ENCODE peak calls at places on chromosomes 3 and 15, in eight cellular contexts. One of them, this sample, is unnamed.
A peak's percentile ranks its signal among the peaks of the same experiment; 100 is the strongest.

GRCh38 chr3:129610276-129610675 is 3.8 kb upstream of the PLXND1 start:
- DNase-seq in fibroblast of the aortic adventitia: no peak
- DNase-seq in NCI-H748 treated with DMSO at 0.1 percent for 48 hours: no peak
- DNase-seq in NCI-H774: no peak
- DNase-seq in NCI-H2029 treated with DMSO at 0.1 percent for 48 hours: no peak
- DNase-seq in CD8-positive, alpha-beta memory T cell: no peak
- DNase-seq in EH: no peak
- DNase-seq in NAMALWA: no peak
- DNase-seq in this sample: no peak

GRCh38 chr3:100629728-100630127 is 20.3 kb downstream of the ADGRG7 start:
- DNase-seq in fibroblast of the aortic adventitia: no peak
- DNase-seq in NAMALWA: no peak
- DNase-seq in CD8-positive, alpha-beta memory T cell: no peak
- DNase-seq in EH: no peak
- DNase-seq in NCI-H774: no peak
- DNase-seq in NCI-H2029 treated with DMSO at 0.1 percent for 48 hours: no peak
- DNase-seq in NCI-H748 treated with DMSO at 0.1 percent for 48 hours: no peak
- DNase-seq in this sample: no peak

GRCh38 chr3:153513236-153513635 is 351.2 kb downstream of the RAP2B start:
- DNase-seq in NCI-H774: no peak
- DNase-seq in NCI-H748 treated with DMSO at 0.1 percent for 48 hours: no peak
- DNase-seq in NCI-H2029 treated with DMSO at 0.1 percent for 48 hours: no peak
- DNase-seq in NAMALWA: peak; percentile 56
- DNase-seq in EH: peak; percentile 19
- DNase-seq in fibroblast of the aortic adventitia: peak; percentile 7
- DNase-seq in CD8-positive, alpha-beta memory T cell: peak; percentile 3
- DNase-seq in this sample: peak; percentile 23

GRCh38 chr3:126261037-126261436 is 80.7 kb upstream of the ALDH1L1 start:
- DNase-seq in NCI-H774: no peak
- DNase-seq in fibroblast of the aortic adventitia: peak; percentile 88
- DNase-seq in NAMALWA: peak; percentile 79
- DNase-seq in EH: peak; percentile 83
- DNase-seq in CD8-positive, alpha-beta memory T cell: no peak
- DNase-seq in NCI-H748 treated with DMSO at 0.1 percent for 48 hours: no peak
- DNase-seq in NCI-H2029 treated with DMSO at 0.1 percent for 48 hours: no peak
- DNase-seq in this sample: peak; percentile 78

GRCh38 chr3:186653984-186654383 is 11.8 kb upstream of the HRG start:
- DNase-seq in NCI-H748 treated with DMSO at 0.1 percent for 48 hours: no peak
- DNase-seq in fibroblast of the aortic adventitia: no peak
- DNase-seq in NCI-H2029 treated with DMSO at 0.1 percent for 48 hours: no peak
- DNase-seq in EH: no peak
- DNase-seq in NCI-H774: no peak
- DNase-seq in NAMALWA: no peak
- DNase-seq in CD8-positive, alpha-beta memory T cell: no peak
- DNase-seq in this sample: no peak

GRCh38 chr3:58679451-58679850 is 12.9 kb upstream of the FAM3D start:
- DNase-seq in CD8-positive, alpha-beta memory T cell: no peak
- DNase-seq in NCI-H774: no peak
- DNase-seq in NCI-H2029 treated with DMSO at 0.1 percent for 48 hours: no peak
- DNase-seq in EH: peak; percentile 30
- DNase-seq in NCI-H748 treated with DMSO at 0.1 percent for 48 hours: no peak
- DNase-seq in fibroblast of the aortic adventitia: no peak
- DNase-seq in NAMALWA: no peak
- DNase-seq in this sample: no peak

GRCh38 chr15:72078887-72079286 is 39.1 kb downstream of the MYO9A start:
- DNase-seq in NCI-H748 treated with DMSO at 0.1 percent for 48 hours: no peak
- DNase-seq in fibroblast of the aortic adventitia: no peak
- DNase-seq in CD8-positive, alpha-beta memory T cell: no peak
- DNase-seq in EH: no peak
- DNase-seq in NAMALWA: peak; percentile 40
- DNase-seq in NCI-H2029 treated with DMSO at 0.1 percent for 48 hours: no peak
- DNase-seq in NCI-H774: no peak
- DNase-seq in this sample: no peak

GRCh38 chr15:63978511-63979226 is 67.6 kb downstream of the DAPK2 start:
- DNase-seq in NAMALWA: no peak
- DNase-seq in EH: peak; percentile 17
- DNase-seq in CD8-positive, alpha-beta memory T cell: no peak
- DNase-seq in NCI-H748 treated with DMSO at 0.1 percent for 48 hours: no peak
- DNase-seq in NCI-H774: no peak
- DNase-seq in fibroblast of the aortic adventitia: no peak
- DNase-seq in NCI-H2029 treated with DMSO at 0.1 percent for 48 hours: no peak
- DNase-seq in this sample: no peak

GRCh38 chr15:48385031-48385430 is 53.8 kb downstream of the DUT start:
- DNase-seq in fibroblast of the aortic adventitia: peak; percentile 70
- DNase-seq in NCI-H2029 treated with DMSO at 0.1 percent for 48 hours: no peak
- DNase-seq in EH: peak; percentile 76
- DNase-seq in NAMALWA: no peak
- DNase-seq in NCI-H774: no peak
- DNase-seq in CD8-positive, alpha-beta memory T cell: no peak
- DNase-seq in NCI-H748 treated with DMSO at 0.1 percent for 48 hours: no peak
- DNase-seq in this sample: no peak

GRCh38 chr3:79473993-79474392 is 293.8 kb downstream of the ROBO1 start:
- DNase-seq in NCI-H774: no peak
- DNase-seq in fibroblast of the aortic adventitia: no peak
- DNase-seq in EH: no peak
- DNase-seq in CD8-positive, alpha-beta memory T cell: no peak
- DNase-seq in NAMALWA: no peak
- DNase-seq in NCI-H2029 treated with DMSO at 0.1 percent for 48 hours: no peak
- DNase-seq in NCI-H748 treated with DMSO at 0.1 percent for 48 hours: no peak
- DNase-seq in this sample: no peak

GRCh38 chr3:49171775-49172500 is 540 bp downstream of the KLHDC8B start:
- DNase-seq in NCI-H748 treated with DMSO at 0.1 percent for 48 hours: no peak
- DNase-seq in CD8-positive, alpha-beta memory T cell: peak; percentile 5
- DNase-seq in NCI-H774: no peak
- DNase-seq in EH: peak; percentile 6
- DNase-seq in fibroblast of the aortic adventitia: no peak
- DNase-seq in NAMALWA: no peak
- DNase-seq in NCI-H2029 treated with DMSO at 0.1 percent for 48 hours: no peak
- DNase-seq in this sample: no peak

GRCh38 chr3:168003911-168004310 is 91.8 kb downstream of the GOLIM4 start:
- DNase-seq in NCI-H774: peak; percentile 18
- DNase-seq in fibroblast of the aortic adventitia: no peak
- DNase-seq in CD8-positive, alpha-beta memory T cell: no peak
- DNase-seq in EH: no peak
- DNase-seq in NCI-H748 treated with DMSO at 0.1 percent for 48 hours: no peak
- DNase-seq in NCI-H2029 treated with DMSO at 0.1 percent for 48 hours: no peak
- DNase-seq in NAMALWA: no peak
- DNase-seq in this sample: no peak

GRCh38 chr3:142210608-142211007 is 14.8 kb downstream of the GK5 start:
- DNase-seq in NCI-H748 treated with DMSO at 0.1 percent for 48 hours: no peak
- DNase-seq in CD8-positive, alpha-beta memory T cell: no peak
- DNase-seq in fibroblast of the aortic adventitia: peak; percentile 69
- DNase-seq in NAMALWA: peak; percentile 12
- DNase-seq in EH: peak; percentile 9
- DNase-seq in NCI-H774: no peak
- DNase-seq in NCI-H2029 treated with DMSO at 0.1 percent for 48 hours: no peak
- DNase-seq in this sample: peak; percentile 65

GRCh38 chr3:9669720-9670432 is 20.6 kb downstream of the MTMR14 start:
- DNase-seq in CD8-positive, alpha-beta memory T cell: no peak
- DNase-seq in NCI-H774: no peak
- DNase-seq in NCI-H748 treated with DMSO at 0.1 percent for 48 hours: no peak
- DNase-seq in NAMALWA: no peak
- DNase-seq in NCI-H2029 treated with DMSO at 0.1 percent for 48 hours: no peak
- DNase-seq in EH: peak; percentile 58
- DNase-seq in fibroblast of the aortic adventitia: peak; percentile 11
- DNase-seq in this sample: no peak

GRCh38 chr3:126101521-126101982 is 17.6 kb upstream of the SLC41A3 start:
- DNase-seq in NCI-H748 treated with DMSO at 0.1 percent for 48 hours: no peak
- DNase-seq in fibroblast of the aortic adventitia: no peak
- DNase-seq in NAMALWA: no peak
- DNase-seq in NCI-H774: no peak
- DNase-seq in NCI-H2029 treated with DMSO at 0.1 percent for 48 hours: no peak
- DNase-seq in CD8-positive, alpha-beta memory T cell: no peak
- DNase-seq in EH: no peak
- DNase-seq in this sample: no peak

GRCh38 chr15:61621146-61621545 is 392.0 kb upstream of the RORA start:
- DNase-seq in NAMALWA: peak; percentile 7
- DNase-seq in NCI-H748 treated with DMSO at 0.1 percent for 48 hours: no peak
- DNase-seq in NCI-H2029 treated with DMSO at 0.1 percent for 48 hours: no peak
- DNase-seq in NCI-H774: peak; percentile 42
- DNase-seq in EH: no peak
- DNase-seq in CD8-positive, alpha-beta memory T cell: no peak
- DNase-seq in fibroblast of the aortic adventitia: no peak
- DNase-seq in this sample: peak; percentile 40

GRCh38 chr3:97579365-97579764 is 185.2 kb upstream of the ARL6 start:
- DNase-seq in NCI-H2029 treated with DMSO at 0.1 percent for 48 hours: peak; percentile 78
- DNase-seq in NCI-H748 treated with DMSO at 0.1 percent for 48 hours: peak; percentile 88
- DNase-seq in NCI-H774: peak; percentile 81
- DNase-seq in NAMALWA: peak; percentile 5
- DNase-seq in EH: no peak
- DNase-seq in fibroblast of the aortic adventitia: no peak
- DNase-seq in CD8-positive, alpha-beta memory T cell: no peak
- DNase-seq in this sample: no peak

GRCh38 chr3:184685646-184686045 is 26.2 kb downstream of the MAGEF1 start:
- DNase-seq in NAMALWA: no peak
- DNase-seq in NCI-H774: no peak
- DNase-seq in fibroblast of the aortic adventitia: no peak
- DNase-seq in NCI-H748 treated with DMSO at 0.1 percent for 48 hours: no peak
- DNase-seq in EH: peak; percentile 24
- DNase-seq in NCI-H2029 treated with DMSO at 0.1 percent for 48 hours: no peak
- DNase-seq in CD8-positive, alpha-beta memory T cell: no peak
- DNase-seq in this sample: no peak

GRCh38 chr3:114827495-114827894 is 319.6 kb downstream of the ZBTB20 start:
- DNase-seq in NAMALWA: peak; percentile 76
- DNase-seq in EH: peak; percentile 53
- DNase-seq in NCI-H2029 treated with DMSO at 0.1 percent for 48 hours: no peak
- DNase-seq in NCI-H748 treated with DMSO at 0.1 percent for 48 hours: peak; percentile 39
- DNase-seq in fibroblast of the aortic adventitia: peak; percentile 65
- DNase-seq in NCI-H774: no peak
- DNase-seq in CD8-positive, alpha-beta memory T cell: no peak
- DNase-seq in this sample: peak; percentile 71

GRCh38 chr3:43742935-43743334 is 52.2 kb downstream of the ABHD5 start:
- DNase-seq in CD8-positive, alpha-beta memory T cell: no peak
- DNase-seq in NAMALWA: peak; percentile 12
- DNase-seq in NCI-H2029 treated with DMSO at 0.1 percent for 48 hours: no peak
- DNase-seq in fibroblast of the aortic adventitia: peak; percentile 71
- DNase-seq in NCI-H774: no peak
- DNase-seq in NCI-H748 treated with DMSO at 0.1 percent for 48 hours: no peak
- DNase-seq in EH: peak; percentile 65
- DNase-seq in this sample: peak; percentile 72

GRCh38 chr3:194967126-194968117 is 281.7 kb downstream of the FAM43A start:
- DNase-seq in NCI-H2029 treated with DMSO at 0.1 percent for 48 hours: no peak
- DNase-seq in fibroblast of the aortic adventitia: no peak
- DNase-seq in EH: peak; percentile 33
- DNase-seq in NCI-H748 treated with DMSO at 0.1 percent for 48 hours: no peak
- DNase-seq in NCI-H774: peak; percentile 26
- DNase-seq in NAMALWA: no peak
- DNase-seq in CD8-positive, alpha-beta memory T cell: no peak
- DNase-seq in this sample: peak; percentile 30

GRCh38 chr15:90871097-90871715 is 2.8 kb downstream of the FURIN start:
- DNase-seq in NAMALWA: peak; percentile 35
- DNase-seq in NCI-H774: no peak
- DNase-seq in NCI-H748 treated with DMSO at 0.1 percent for 48 hours: no peak
- DNase-seq in fibroblast of the aortic adventitia: no peak
- DNase-seq in NCI-H2029 treated with DMSO at 0.1 percent for 48 hours: no peak
- DNase-seq in CD8-positive, alpha-beta memory T cell: peak; percentile 46
- DNase-seq in EH: peak; percentile 46
- DNase-seq in this sample: no peak

GRCh38 chr15:23564798-23565394 is 578 bp upstream of the MKRN3 start:
- DNase-seq in NCI-H748 treated with DMSO at 0.1 percent for 48 hours: peak; percentile 76
- DNase-seq in CD8-positive, alpha-beta memory T cell: no peak
- DNase-seq in EH: no peak
- DNase-seq in NCI-H774: peak; percentile 23
- DNase-seq in fibroblast of the aortic adventitia: no peak
- DNase-seq in NCI-H2029 treated with DMSO at 0.1 percent for 48 hours: no peak
- DNase-seq in NAMALWA: no peak
- DNase-seq in this sample: no peak